ENCODE peak calls at places on chromosomes 12 and 14, in four cellular contexts. Z is T-helper 17 cell, L is astrocyte of the cerebellum, N is germinal center. X is an unnamed sample.

GRCh38 chr12:100717733-100718067 is 76.9 kb upstream of the ANO4 start:
- DNase-seq in Z (no peak), N (no peak), L (no peak), X (no peak)

GRCh38 chr12:47270782-47271664 is 191.3 kb upstream of the AMIGO2 start:
- DNase-seq in Z (no peak), L (peak), N (no peak), X (peak)

GRCh38 chr12:1413930-1414329 is 180.5 kb downstream of the FBXL14 start:
- DNase-seq in Z (no peak), N (no peak), L (no peak), X (no peak)

GRCh38 chr12:92020983-92021664 is 124.5 kb downstream of the BTG1 start:
- DNase-seq in L (peak), N (no peak), Z (no peak), X (no peak)

GRCh38 chr12:25427328-25428249 is 125.5 kb downstream of the LMNTD1 start:
- DNase-seq in Z (no peak), N (no peak), L (no peak), X (no peak)

GRCh38 chr14:89388853-89389252 is 28.2 kb downstream of the FOXN3 start:
- DNase-seq in L (no peak), N (no peak), Z (no peak), X (no peak)

GRCh38 chr14:74572829-74573360 is 39.1 kb downstream of the LTBP2 start:
- DNase-seq in Z (no peak), N (no peak), L (no peak), X (no peak)

GRCh38 chr12:123388948-123389559 is 5.1 kb downstream of the KMT5A start:
- DNase-seq in Z (no peak), L (no peak), N (no peak), X (no peak)

GRCh38 chr12:98066251-98066650 is 449.1 kb upstream of the TMPO start:
- DNase-seq in Z (no peak), L (no peak), N (no peak), X (no peak)

GRCh38 chr14:75430526-75430925 is 2.7 kb downstream of the JDP2 start:
- DNase-seq in Z (no peak), N (no peak), L (peak), X (no peak)

GRCh38 chr12:6297170-6297569 is 13.3 kb upstream of the PLEKHG6 start:
- DNase-seq in Z (no peak), L (no peak), N (no peak), X (no peak)

GRCh38 chr12:108699955-108700563 is 31.3 kb downstream of the CORO1C start:
- DNase-seq in L (no peak), N (no peak), Z (no peak), X (no peak)

GRCh38 chr12:112539221-112539620 is 120.5 kb downstream of the PTPN11 start:
- DNase-seq in L (no peak), N (no peak), Z (no peak), X (no peak)

GRCh38 chr12:54526800-54527630 is 22.4 kb upstream of the PDE1B start:
- DNase-seq in N (no peak), Z (no peak), L (no peak), X (peak)

GRCh38 chr12:26826437-26826836 is 6.6 kb downstream of the ITPR2 start:
- DNase-seq in N (no peak), Z (no peak), L (no peak), X (no peak)

GRCh38 chr12:13182881-13183280 is 13.6 kb upstream of the EMP1 start:
- DNase-seq in L (no peak), N (no peak), Z (no peak), X (no peak)

GRCh38 chr12:6700646-6701051 is at the start of gene PIANP:
- DNase-seq in Z (peak), N (peak), L (no peak), X (no peak)

GRCh38 chr14:61326149-61326548 is 4.8 kb downstream of the PRKCH start:
- DNase-seq in N (no peak), L (no peak), Z (no peak), X (no peak)

GRCh38 chr12:102634216-102634615 is 153.9 kb upstream of the IGF1 start:
- DNase-seq in L (no peak), Z (no peak), N (no peak), X (no peak)

GRCh38 chr12:106251636-106252035 is 3.8 kb upstream of the CKAP4 start:
- DNase-seq in N (no peak), L (no peak), Z (no peak), X (peak)

GRCh38 chr12:110245278-110245868 is 35.7 kb upstream of the ATP2A2 start:
- DNase-seq in L (no peak), Z (peak), N (peak), X (peak)

GRCh38 chr14:88470542-88471440 is 84.0 kb downstream of the PTPN21 start:
- DNase-seq in L (peak), N (no peak), Z (no peak), X (no peak)

GRCh38 chr12:69648476-69648875 is 37.8 kb upstream of the LRRC10 start:
- DNase-seq in N (no peak), Z (no peak), L (peak), X (no peak)

GRCh38 chr12:84919271-84919670 is 6.7 kb upstream of the SLC6A15 start:
- DNase-seq in Z (no peak), L (no peak), N (no peak), X (no peak)

GRCh38 chr14:34981743-34982420 is 910 bp upstream of the SRP54 start:
- DNase-seq in N (peak), L (peak), Z (peak), X (no peak)

GRCh38 chr12:53510181-53510812 is 3.0 kb upstream of the NPFF start:
- DNase-seq in N (no peak), L (no peak), Z (no peak), X (no peak)

X was measured in SW480.